ENCODE peak calls at places on chromosomes 5 and 9, in five cellular contexts. S, W, J, U and V are unnamed samples.

GRCh38 chr9:125522328-125522725 is 184.7 kb downstream of the MAPKAP1 start:
- DNase-seq in S (no peak), W (peak; percentile 75), J (no peak), U (no peak), V (no peak)

GRCh38 chr9:68817079-68817875 is 112.2 kb downstream of the PIP5K1B start:
- DNase-seq in S (no peak), W (no peak), J (no peak), U (no peak), V (no peak)

GRCh38 chr5:150320048-150320555 is 17.4 kb upstream of the ARSI start:
- DNase-seq in S (no peak), W (no peak), J (no peak), U (no peak), V (peak; percentile 30)

GRCh38 chr5:77266291-77266690 is 55.8 kb downstream of the PDE8B start:
- DNase-seq in S (no peak), W (no peak), J (no peak), U (no peak), V (no peak)

GRCh38 chr5:168364738-168365550 is 73.5 kb downstream of the WWC1 start:
- DNase-seq in S (no peak), W (peak; percentile 86), J (no peak), U (no peak), V (peak; percentile 56)

GRCh38 chr5:63686938-63687337 is 275.3 kb downstream of the HTR1A start:
- DNase-seq in S (no peak), W (no peak), J (no peak), U (no peak), V (no peak)

GRCh38 chr9:110125207-110125751 is 82.7 kb downstream of the C9orf152 start:
- DNase-seq in S (no peak), W (peak; percentile 78), J (no peak), U (peak; percentile 52), V (peak; percentile 86)

GRCh38 chr5:89353837-89354551 is 471.0 kb upstream of the MEF2C start:
- DNase-seq in S (no peak), W (no peak), J (no peak), U (no peak), V (no peak)

GRCh38 chr9:12718482-12719026 is 25.4 kb downstream of the TYRP1 start:
- DNase-seq in S (no peak), W (peak; percentile 18), J (no peak), U (no peak), V (no peak)

GRCh38 chr5:15290953-15291352 is 209.0 kb upstream of the FBXL7 start:
- DNase-seq in S (no peak), W (no peak), J (no peak), U (no peak), V (no peak)

GRCh38 chr9:128607642-128608350 is 48.9 kb downstream of the DYNC2I2 start:
- DNase-seq in S (no peak), W (no peak), J (no peak), U (peak; percentile 70), V (peak; percentile 66)

GRCh38 chr5:107538331-107539162 is 132.2 kb downstream of the EFNA5 start:
- DNase-seq in S (no peak), W (no peak), J (no peak), U (no peak), V (no peak)

GRCh38 chr5:59423021-59423420 is 470.5 kb downstream of the PDE4D start:
- DNase-seq in S (no peak), W (no peak), J (no peak), U (no peak), V (no peak)

GRCh38 chr9:32551491-32552049 is 557 bp upstream of the SMIM27 start:
- DNase-seq in S (peak; percentile 15), W (peak; percentile 36), J (no peak), U (no peak), V (no peak)

GRCh38 chr9:27311184-27311583 is 14.2 kb upstream of the EQTN start:
- DNase-seq in S (no peak), W (no peak), J (no peak), U (no peak), V (no peak)

GRCh38 chr9:81521892-81522291 is 167.5 kb downstream of the TLE1 start:
- DNase-seq in S (no peak), W (no peak), J (no peak), U (no peak), V (no peak)

GRCh38 chr5:69225859-69226258 is 8.8 kb upstream of the CDK7 start:
- DNase-seq in S (no peak), W (no peak), J (no peak), U (no peak), V (no peak)

GRCh38 chr9:126326228-126327015 is at the start of gene MVB12B:
- DNase-seq in S (peak; percentile 56), W (peak; percentile 31), J (peak; percentile 67), U (no peak), V (peak; percentile 53)

GRCh38 chr9:1978941-1979340 is 36.2 kb upstream of the SMARCA2 start:
- DNase-seq in S (no peak), W (no peak), J (no peak), U (no peak), V (no peak)

GRCh38 chr5:172422255-172422654 is 32.1 kb downstream of the SH3PXD2B start:
- DNase-seq in S (no peak), W (no peak), J (no peak), U (no peak), V (no peak)

GRCh38 chr9:127833555-127833954 is 20.9 kb downstream of the ENG start:
- DNase-seq in S (no peak), W (no peak), J (no peak), U (no peak), V (no peak)

GRCh38 chr9:13896922-13897835 is 416.8 kb downstream of the NFIB start:
- DNase-seq in S (no peak), W (no peak), J (no peak), U (no peak), V (no peak)

GRCh38 chr5:163105456-163105855 is 331.9 kb upstream of the CCNG1 start:
- DNase-seq in S (no peak), W (no peak), J (no peak), U (no peak), V (no peak)

GRCh38 chr5:148921350-148921749 is 94.9 kb downstream of the ADRB2 start:
- DNase-seq in S (no peak), W (no peak), J (no peak), U (no peak), V (no peak)

GRCh38 chr5:172556262-172556661 is 84.8 kb upstream of the NEURL1B start:
- DNase-seq in S (no peak), W (no peak), J (no peak), U (no peak), V (no peak)

GRCh38 chr5:132488590-132488989 is 2.0 kb downstream of the IRF1 start:
- DNase-seq in S (no peak), W (no peak), J (no peak), U (no peak), V (no peak)

GRCh38 chr9:118362596-118362995 is 658.4 kb downstream of the TLR4 start:
- DNase-seq in S (no peak), W (no peak), J (no peak), U (no peak), V (no peak)

GRCh38 chr9:77132991-77133390 is 44.3 kb upstream of the VPS13A start:
- DNase-seq in S (no peak), W (no peak), J (no peak), U (no peak), V (no peak)

GRCh38 chr9:84254972-84255371 is 85.6 kb downstream of the SLC28A3 start:
- DNase-seq in S (no peak), W (peak; percentile 83), J (no peak), U (peak; percentile 60), V (peak; percentile 72)

GRCh38 chr5:140114341-140115185 is 654 bp downstream of the PURA start:
- DNase-seq in S (peak; percentile 39), W (peak; percentile 75), J (no peak), U (peak; percentile 80), V (peak; percentile 70)

GRCh38 chr5:114053377-114053776 is 308.5 kb upstream of the KCNN2 start:
- DNase-seq in S (no peak), W (no peak), J (no peak), U (no peak), V (no peak)
- TF ChIP-seq POLR2AphosphoS5 in S (no peak), W (no peak), J (no peak), U (no peak), V (no peak)

GRCh38 chr9:121859646-121860045 is 208.2 kb downstream of the DAB2IP start:
- DNase-seq in S (no peak), W (no peak), J (no peak), U (no peak), V (no peak)
- TF ChIP-seq POLR2AphosphoS5 in S (no peak), W (no peak), J (no peak), U (no peak), V (no peak)

GRCh38 chr5:37060030-37060429 is 183.5 kb downstream of the NIPBL start:
- DNase-seq in S (no peak), W (no peak), J (no peak), U (no peak), V (no peak)

GRCh38 chr5:37056762-37057161 is 180.2 kb downstream of the NIPBL start:
- DNase-seq in S (no peak), W (no peak), J (no peak), U (no peak), V (no peak)

GRCh38 chr5:37055383-37055990 is 178.9 kb downstream of the NIPBL start:
- DNase-seq in S (no peak), W (no peak), J (no peak), U (no peak), V (no peak)

GRCh38 chr5:37054391-37054790 is 177.8 kb downstream of the NIPBL start:
- DNase-seq in S (no peak), W (no peak), J (no peak), U (no peak), V (no peak)
- TF ChIP-seq POLR2AphosphoS5 in S (no peak), W (no peak), J (no peak), U (no peak), V (no peak)

DNA sequence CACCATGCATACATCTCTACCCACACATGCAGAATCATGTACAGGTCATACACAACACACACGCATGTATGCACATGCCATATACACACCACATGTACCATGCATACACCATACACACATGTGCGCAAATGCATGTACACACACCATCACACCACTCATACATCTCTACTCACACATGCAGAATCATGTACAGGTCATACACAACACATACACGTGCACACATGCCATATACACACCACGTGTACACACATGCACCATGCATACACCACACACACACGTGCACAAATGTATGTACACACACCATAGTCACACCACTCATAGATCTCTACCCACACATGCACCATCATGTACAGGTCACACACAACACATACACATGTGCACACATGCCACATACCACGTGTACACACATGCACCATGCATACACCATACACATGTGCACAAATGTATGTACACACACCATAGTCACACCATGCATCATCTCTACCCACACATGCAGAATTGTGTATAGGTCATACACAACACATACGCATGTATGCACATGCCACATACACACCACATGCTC is 14.0 kb downstream of the GRIN1 start:
- DNase-seq in S (no peak), W (no peak), J (no peak), U (no peak), V (no peak)
- TF ChIP-seq POLR2AphosphoS5 in S (no peak), W (no peak), J (no peak), U (no peak), V (no peak)

GRCh38 chr5:141517902-141518610 is 29.2 kb downstream of the PCDHGC5 start:
- DNase-seq in S (no peak), W (no peak), J (no peak), U (no peak), V (no peak)
- TF ChIP-seq POLR2AphosphoS5 in S (no peak), W (peak; percentile 53), J (no peak), U (no peak), V (peak; percentile 16)